ENCODE peak calls at places on chromosomes 4 and X, in five cellular contexts. One of them, this sample, is unnamed.

GRCh38 chr4:108852691-108853090 is 89.8 kb upstream of the ETNPPL start:
- DNase-seq in coronary artery: no peak
- DNase-seq in PC-9: no peak
- DNase-seq in tibial nerve: no peak
- DNase-seq in psoas muscle: no peak
- DNase-seq in this sample: no peak

GRCh38 chr4:156779046-156779445 is 192.6 kb downstream of the PDGFC start:
- DNase-seq in tibial nerve: no peak
- DNase-seq in psoas muscle: no peak
- DNase-seq in PC-9: no peak
- DNase-seq in coronary artery: no peak
- DNase-seq in this sample: no peak

GRCh38 chrX:97683256-97683655 is 799.5 kb downstream of the RPA4 start:
- DNase-seq in tibial nerve: no peak
- DNase-seq in psoas muscle: no peak
- DNase-seq in PC-9: no peak
- DNase-seq in coronary artery: no peak
- DNase-seq in this sample: no peak

GRCh38 chr4:119604266-119604665 is 24.3 kb downstream of the PDE5A start:
- DNase-seq in psoas muscle: no peak
- DNase-seq in PC-9: no peak
- DNase-seq in coronary artery: no peak
- DNase-seq in tibial nerve: no peak
- DNase-seq in this sample: no peak

GRCh38 chrX:139930923-139931645 is 1.8 kb downstream of the ATP11C start:
- DNase-seq in coronary artery: no peak
- DNase-seq in tibial nerve: peak; percentile 4
- DNase-seq in psoas muscle: no peak
- DNase-seq in PC-9: peak; percentile 9
- DNase-seq in this sample: no peak

GRCh38 chr4:80322716-80323115 is 12.8 kb upstream of the CFAP299 start:
- DNase-seq in PC-9: peak; percentile 12
- DNase-seq in psoas muscle: no peak
- DNase-seq in tibial nerve: no peak
- DNase-seq in coronary artery: no peak
- DNase-seq in this sample: no peak

GRCh38 chrX:154738013-154738738 is 12.7 kb downstream of the GAB3 start:
- DNase-seq in psoas muscle: peak; percentile 55
- DNase-seq in coronary artery: no peak
- DNase-seq in tibial nerve: no peak
- DNase-seq in PC-9: no peak
- DNase-seq in this sample: no peak

GRCh38 chr4:11514780-11515432 is 86.2 kb upstream of the HS3ST1 start:
- DNase-seq in PC-9: no peak
- DNase-seq in psoas muscle: no peak
- DNase-seq in tibial nerve: no peak
- DNase-seq in coronary artery: no peak
- DNase-seq in this sample: no peak

GRCh38 chr4:40086421-40086820 is 29.8 kb downstream of the N4BP2 start:
- DNase-seq in psoas muscle: no peak
- DNase-seq in PC-9: no peak
- DNase-seq in coronary artery: no peak
- DNase-seq in tibial nerve: no peak
- DNase-seq in this sample: no peak

GRCh38 chrX:136754641-136755040 is 26.1 kb downstream of the ARHGEF6 start:
- DNase-seq in psoas muscle: peak; percentile 72
- DNase-seq in PC-9: no peak
- DNase-seq in coronary artery: no peak
- DNase-seq in tibial nerve: no peak
- DNase-seq in this sample: no peak

GRCh38 chr4:165016971-165017370 is 14.8 kb upstream of the TRIM60 start:
- DNase-seq in psoas muscle: no peak
- DNase-seq in tibial nerve: no peak
- DNase-seq in coronary artery: no peak
- DNase-seq in PC-9: peak; percentile 9
- DNase-seq in this sample: no peak

GRCh38 chrX:10615931-10616780 is 4.2 kb downstream of the MID1 start:
- DNase-seq in coronary artery: no peak
- DNase-seq in PC-9: no peak
- DNase-seq in tibial nerve: peak; percentile 47
- DNase-seq in psoas muscle: no peak
- DNase-seq in this sample: no peak

GRCh38 chr4:147543039-147543438 is 62.1 kb downstream of the EDNRA start:
- DNase-seq in tibial nerve: no peak
- DNase-seq in coronary artery: no peak
- DNase-seq in PC-9: no peak
- DNase-seq in psoas muscle: no peak
- DNase-seq in this sample: no peak

GRCh38 chr4:75658881-75659280 is 14.3 kb downstream of the G3BP2 start:
- DNase-seq in psoas muscle: no peak
- DNase-seq in coronary artery: no peak
- DNase-seq in PC-9: no peak
- DNase-seq in tibial nerve: no peak
- DNase-seq in this sample: no peak

GRCh38 chr4:74394476-74395136 is 29.7 kb downstream of the EREG start:
- DNase-seq in psoas muscle: no peak
- DNase-seq in coronary artery: no peak
- DNase-seq in PC-9: peak; percentile 40
- DNase-seq in tibial nerve: no peak
- DNase-seq in this sample: no peak

GRCh38 chr4:6906046-6906445 is 3.6 kb upstream of the TBC1D14 start:
- DNase-seq in tibial nerve: no peak
- DNase-seq in psoas muscle: no peak
- DNase-seq in coronary artery: no peak
- DNase-seq in PC-9: no peak
- DNase-seq in this sample: no peak

GRCh38 chr4:39521253-39521908 is 5.9 kb downstream of the UGDH start:
- DNase-seq in tibial nerve: no peak
- DNase-seq in coronary artery: no peak
- DNase-seq in PC-9: no peak
- DNase-seq in psoas muscle: no peak
- DNase-seq in this sample: no peak

GRCh38 chr4:185950891-185951290 is 118.1 kb upstream of the TLR3 start:
- DNase-seq in coronary artery: no peak
- DNase-seq in PC-9: no peak
- DNase-seq in psoas muscle: no peak
- DNase-seq in tibial nerve: peak; percentile 28
- DNase-seq in this sample: no peak

GRCh38 chr4:37812713-37813112 is 13.8 kb upstream of the PGM2 start:
- DNase-seq in PC-9: no peak
- DNase-seq in psoas muscle: no peak
- DNase-seq in coronary artery: no peak
- DNase-seq in tibial nerve: no peak
- DNase-seq in this sample: no peak

GRCh38 chr4:57158762-57159161 is 48.6 kb upstream of the IGFBP7 start:
- DNase-seq in coronary artery: no peak
- DNase-seq in tibial nerve: no peak
- DNase-seq in PC-9: no peak
- DNase-seq in psoas muscle: no peak
- DNase-seq in this sample: no peak

GRCh38 chrX:11591712-11592351 is 73.9 kb downstream of the ARHGAP6 start:
- DNase-seq in tibial nerve: no peak
- DNase-seq in coronary artery: no peak
- DNase-seq in psoas muscle: no peak
- DNase-seq in PC-9: no peak
- DNase-seq in this sample: no peak

GRCh38 chr4:182724414-182724813 is 192.8 kb downstream of the DCTD start:
- DNase-seq in coronary artery: no peak
- DNase-seq in tibial nerve: no peak
- DNase-seq in psoas muscle: no peak
- DNase-seq in PC-9: no peak
- DNase-seq in this sample: no peak

GRCh38 chr4:8410641-8411271 is 29.8 kb downstream of the ACOX3 start:
- DNase-seq in psoas muscle: peak; percentile 52
- DNase-seq in tibial nerve: peak; percentile 71
- DNase-seq in PC-9: peak; percentile 81
- DNase-seq in coronary artery: no peak
- DNase-seq in this sample: no peak

GRCh38 chrX:11664211-11664888 is 1.4 kb downstream of the ARHGAP6 start:
- DNase-seq in PC-9: no peak
- DNase-seq in coronary artery: no peak
- DNase-seq in psoas muscle: peak; percentile 13
- DNase-seq in tibial nerve: no peak
- DNase-seq in this sample: no peak

GRCh38 chrX:17375631-17376380 is 806 bp downstream of the NHS start:
- DNase-seq in psoas muscle: peak; percentile 34
- DNase-seq in coronary artery: no peak
- DNase-seq in PC-9: peak; percentile 18
- DNase-seq in tibial nerve: no peak
- DNase-seq in this sample: no peak

GRCh38 chrX:11566158-11566557 is 99.6 kb downstream of the ARHGAP6 start:
- DNase-seq in coronary artery: no peak
- DNase-seq in tibial nerve: no peak
- DNase-seq in PC-9: no peak
- DNase-seq in psoas muscle: no peak
- DNase-seq in this sample: no peak

GRCh38 chr4:53782468-53782865 is 191.2 kb upstream of the LNX1 start:
- DNase-seq in PC-9: no peak
- DNase-seq in psoas muscle: no peak
- DNase-seq in coronary artery: no peak
- DNase-seq in tibial nerve: no peak
- DNase-seq in this sample: no peak

GRCh38 chr4:76212301-76212700 is 1.3 kb downstream of the SCARB2 start:
- DNase-seq in psoas muscle: no peak
- DNase-seq in tibial nerve: no peak
- DNase-seq in PC-9: no peak
- DNase-seq in coronary artery: no peak
- DNase-seq in this sample: no peak

GRCh38 chr4:153509724-153510123 is 43.6 kb downstream of the TMEM131L start:
- DNase-seq in psoas muscle: no peak
- DNase-seq in coronary artery: no peak
- DNase-seq in PC-9: no peak
- DNase-seq in tibial nerve: no peak
- DNase-seq in this sample: no peak

GRCh38 chr4:18844726-18845125 is 823.2 kb upstream of the LCORL start:
- DNase-seq in psoas muscle: no peak
- DNase-seq in PC-9: no peak
- DNase-seq in tibial nerve: no peak
- DNase-seq in coronary artery: no peak
- DNase-seq in this sample: no peak

GRCh38 chr4:187606581-187606980 is 389.0 kb upstream of the ZFP42 start:
- DNase-seq in coronary artery: no peak
- DNase-seq in tibial nerve: peak; percentile 25
- DNase-seq in PC-9: no peak
- DNase-seq in psoas muscle: no peak
- DNase-seq in this sample: no peak

GRCh38 chr4:2257361-2258001 is 4.4 kb downstream of the MXD4 start:
- DNase-seq in tibial nerve: no peak
- DNase-seq in coronary artery: peak; percentile 76
- DNase-seq in psoas muscle: peak; percentile 13
- DNase-seq in PC-9: no peak
- DNase-seq in this sample: no peak

GRCh38 chr4:17128268-17128667 is 229.8 kb upstream of the LDB2 start:
- DNase-seq in psoas muscle: no peak
- DNase-seq in tibial nerve: no peak
- DNase-seq in coronary artery: no peak
- DNase-seq in PC-9: no peak
- DNase-seq in this sample: no peak

GRCh38 chr4:176340871-176341685 is 21.3 kb downstream of the SPCS3 start:
- DNase-seq in PC-9: no peak
- DNase-seq in tibial nerve: peak; percentile 47
- DNase-seq in coronary artery: no peak
- DNase-seq in psoas muscle: no peak
- DNase-seq in this sample: no peak
- H3K4me3 ChIP-seq in PC-9: no peak overlapping the region
- H3K4me3 ChIP-seq in tibial nerve: no peak overlapping the region
- H3K4me3 ChIP-seq in coronary artery: peak overlapping the region; percentile 23
- H3K4me3 ChIP-seq in psoas muscle: peak overlapping the region; percentile 59
- H3K4me3 ChIP-seq in this sample: no peak overlapping the region

GRCh38 chr4:83109480-83110221 is 4.9 kb downstream of the PLAC8 start:
- DNase-seq in coronary artery: no peak
- DNase-seq in psoas muscle: peak; percentile 28
- DNase-seq in PC-9: peak; percentile 42
- DNase-seq in tibial nerve: no peak
- DNase-seq in this sample: no peak

GRCh38 chr4:83112239-83112638 is 2.3 kb downstream of the PLAC8 start:
- DNase-seq in PC-9: no peak
- DNase-seq in tibial nerve: no peak
- DNase-seq in coronary artery: no peak
- DNase-seq in psoas muscle: no peak
- DNase-seq in this sample: peak; percentile 75

GRCh38 chr4:83110970-83111369 is 3.6 kb downstream of the PLAC8 start:
- DNase-seq in psoas muscle: no peak
- DNase-seq in PC-9: no peak
- DNase-seq in tibial nerve: no peak
- DNase-seq in coronary artery: no peak
- DNase-seq in this sample: no peak

GRCh38 chr4:83108101-83108861 is 6.2 kb downstream of the PLAC8 start:
- DNase-seq in PC-9: no peak
- DNase-seq in tibial nerve: no peak
- DNase-seq in psoas muscle: no peak
- DNase-seq in coronary artery: no peak
- DNase-seq in this sample: no peak

GRCh38 chr4:83110222-83110945 is 4.1 kb downstream of the PLAC8 start:
- DNase-seq in psoas muscle: peak; percentile 78
- DNase-seq in tibial nerve: peak; percentile 73
- DNase-seq in coronary artery: peak; percentile 85
- DNase-seq in PC-9: peak; percentile 80
- DNase-seq in this sample: peak; percentile 77
- TF ChIP-seq CTCF in psoas muscle: peak; percentile 57
- TF ChIP-seq CTCF in tibial nerve: peak; percentile 31
- TF ChIP-seq CTCF in coronary artery: peak; percentile 30
- TF ChIP-seq CTCF in PC-9: peak; percentile 64
- TF ChIP-seq CTCF in this sample: peak; percentile 87

DNA sequence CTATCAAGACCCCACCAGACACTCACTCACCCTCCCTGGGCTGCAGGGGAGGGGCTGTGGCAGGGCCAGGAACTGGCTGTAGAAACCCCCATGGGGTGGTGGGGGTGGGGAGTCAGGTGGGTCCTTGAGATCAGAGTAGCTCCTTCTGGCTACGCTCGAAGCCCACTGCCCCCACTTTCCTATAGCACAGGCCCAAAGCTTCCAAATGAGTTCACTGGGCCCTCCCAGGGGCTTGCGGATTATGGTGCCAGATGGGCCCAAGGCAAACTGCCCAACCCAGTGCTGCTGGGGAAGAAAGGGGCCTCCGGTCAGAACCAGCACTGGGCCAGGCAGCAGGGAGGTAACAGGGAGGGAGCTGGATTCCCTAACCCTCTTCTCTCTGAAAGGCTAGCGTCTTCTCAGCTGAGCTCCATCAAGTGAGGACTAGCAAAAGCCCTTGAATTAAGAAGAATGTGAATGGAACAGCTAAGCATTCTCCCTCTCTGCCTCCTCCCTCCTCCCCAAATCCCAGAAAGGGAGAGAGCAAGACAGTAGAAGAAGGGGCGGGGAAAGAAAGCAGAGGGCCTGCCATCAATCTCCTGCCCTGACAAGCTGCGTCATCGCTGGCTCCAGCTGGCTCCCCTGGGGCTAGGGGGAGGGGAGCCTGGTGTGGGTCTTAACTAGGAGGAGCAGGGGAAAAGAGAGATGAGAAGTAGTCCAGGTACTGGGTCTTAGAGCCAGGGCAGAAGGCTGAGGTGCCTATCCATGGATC is 34.7 kb downstream of the FRMPD3 start:
- DNase-seq in psoas muscle: peak; percentile 19
- DNase-seq in PC-9: no peak
- DNase-seq in coronary artery: no peak
- DNase-seq in tibial nerve: no peak
- DNase-seq in this sample: no peak
- H3K4me3 ChIP-seq in psoas muscle: no peak overlapping the region
- H3K4me3 ChIP-seq in PC-9: no peak overlapping the region
- H3K4me3 ChIP-seq in coronary artery: no peak overlapping the region
- H3K4me3 ChIP-seq in tibial nerve: no peak overlapping the region
- H3K4me3 ChIP-seq in this sample: no peak overlapping the region

GRCh38 chrX:149950681-149951080 is 12.4 kb upstream of the EOLA2 start:
- DNase-seq in psoas muscle: no peak
- DNase-seq in PC-9: no peak
- DNase-seq in coronary artery: no peak
- DNase-seq in tibial nerve: peak; percentile 49
- DNase-seq in this sample: no peak
- TF ChIP-seq CTCF in psoas muscle: peak; percentile 41
- TF ChIP-seq CTCF in PC-9: peak; percentile 84
- TF ChIP-seq CTCF in coronary artery: peak; percentile 24
- TF ChIP-seq CTCF in tibial nerve: peak; percentile 38
- TF ChIP-seq CTCF in this sample: peak; percentile 29